ENCODE peak calls at places on chromosomes 4 and X, in seven cellular contexts. J, X, P, V, H, B and Z are unnamed samples.
A peak's percentile ranks its signal among the peaks of the same experiment; 100 is the strongest.

GRCh38 chrX:151727346-151727745 is 7.2 kb upstream of the CNGA2 start:
- DNase-seq in P (no peak), B (peak; percentile 36), X (no peak), J (no peak), V (no peak), H (no peak), Z (no peak)

GRCh38 chrX:31893525-31893924 is 821.7 kb upstream of the FTHL17 start:
- DNase-seq in B (no peak), J (no peak), P (no peak), H (no peak), V (no peak), X (no peak), Z (no peak)

GRCh38 chr4:38925492-38926418 is 58.1 kb downstream of the FAM114A1 start:
- DNase-seq in V (no peak), X (no peak), J (no peak), P (no peak), H (no peak), B (no peak), Z (no peak)

GRCh38 chr4:128858875-128859696 is 49.6 kb downstream of the JADE1 start:
- DNase-seq in X (no peak), B (no peak), J (no peak), V (no peak), H (no peak), P (no peak), Z (no peak)

GRCh38 chrX:44400588-44400987 is 57.1 kb upstream of the EFHC2 start:
- DNase-seq in B (no peak), H (no peak), P (peak; percentile 78), X (no peak), V (no peak), J (no peak), Z (no peak)

GRCh38 chr4:69757464-69757863 is 3.0 kb downstream of the SULT1B1 start:
- DNase-seq in B (no peak), P (no peak), V (no peak), J (no peak), X (no peak), H (no peak), Z (no peak)

GRCh38 chrX:152900937-152901445 is 3.1 kb downstream of the ZNF185 start:
- DNase-seq in P (no peak), H (no peak), J (no peak), V (no peak), X (no peak), B (no peak), Z (no peak)

GRCh38 chr4:148795156-148795864 is 353.1 kb upstream of the NR3C2 start:
- DNase-seq in P (peak; percentile 42), X (no peak), J (peak; percentile 84), H (no peak), B (no peak), V (peak; percentile 7), Z (no peak)

GRCh38 chr4:41120297-41121217 is 93.8 kb downstream of the APBB2 start:
- DNase-seq in V (peak; percentile 27), H (no peak), J (no peak), P (no peak), B (peak; percentile 70), X (no peak), Z (no peak)

GRCh38 chrX:155094468-155095061 is 23.3 kb downstream of the BRCC3 start:
- DNase-seq in J (no peak), V (no peak), P (no peak), X (no peak), H (no peak), B (no peak), Z (peak; percentile 17)

DNA sequence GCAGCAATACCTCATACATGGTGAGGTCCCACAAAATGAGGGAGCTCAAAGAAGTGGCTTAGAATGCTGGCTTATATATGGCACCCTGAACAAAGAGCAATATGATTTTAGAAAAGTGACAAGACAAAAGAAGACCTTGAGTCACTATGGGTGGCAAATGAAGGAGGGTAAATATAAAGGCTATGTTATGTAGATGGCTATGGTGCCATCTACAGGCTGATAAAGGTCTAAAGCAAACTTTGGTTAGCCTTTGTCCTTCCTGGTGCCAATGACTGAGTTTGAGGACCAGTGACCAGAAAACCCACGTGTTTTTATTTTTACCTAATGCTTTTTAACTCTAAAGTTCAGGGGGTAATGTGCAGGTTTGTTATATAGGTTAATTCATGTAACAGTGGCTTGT is 151.8 kb downstream of the CCNG2 start:
- DNase-seq in H (no peak), P (no peak), B (no peak), X (no peak), J (no peak), V (no peak), Z (peak; percentile 60)
- TF ChIP-seq CTCF in H (peak; percentile 47), P (peak; percentile 19), B (no peak), X (peak; percentile 14), J (peak; percentile 82), V (peak; percentile 46), Z (peak; percentile 22)

DNA sequence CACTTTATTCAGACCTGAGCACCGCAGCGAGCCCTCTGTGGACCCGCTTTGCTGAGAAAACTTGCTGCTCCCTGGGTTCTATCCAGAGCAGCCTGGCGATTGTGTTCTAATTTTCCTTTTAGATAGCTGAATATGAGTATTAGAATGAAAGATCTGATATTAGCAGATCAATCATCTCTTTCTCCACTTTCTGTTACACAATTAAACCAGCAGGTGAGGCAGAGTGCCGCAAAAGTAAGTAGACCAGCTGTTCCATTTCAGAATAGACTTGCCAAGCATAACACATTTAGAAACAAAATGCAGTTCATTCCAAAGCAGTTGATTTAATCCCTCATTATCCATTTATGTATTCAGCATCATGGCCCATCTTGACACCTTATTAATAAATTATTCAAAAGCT is 58.6 kb downstream of the PALLD start:
- DNase-seq in P (no peak), B (no peak), H (no peak), V (no peak), X (no peak), J (no peak), Z (no peak)
- TF ChIP-seq CTCF in P (no peak), B (no peak), H (no peak), V (no peak), X (no peak), J (peak; percentile 25), Z (no peak)

GRCh38 chrX:3581609-3582108 is 131.8 kb downstream of the PRKX start:
- DNase-seq in V (no peak), P (no peak), B (no peak), H (no peak), X (no peak), J (no peak), Z (no peak)
- TF ChIP-seq CTCF in V (no peak), P (no peak), B (no peak), H (no peak), X (no peak), J (no peak), Z (no peak)

DNA sequence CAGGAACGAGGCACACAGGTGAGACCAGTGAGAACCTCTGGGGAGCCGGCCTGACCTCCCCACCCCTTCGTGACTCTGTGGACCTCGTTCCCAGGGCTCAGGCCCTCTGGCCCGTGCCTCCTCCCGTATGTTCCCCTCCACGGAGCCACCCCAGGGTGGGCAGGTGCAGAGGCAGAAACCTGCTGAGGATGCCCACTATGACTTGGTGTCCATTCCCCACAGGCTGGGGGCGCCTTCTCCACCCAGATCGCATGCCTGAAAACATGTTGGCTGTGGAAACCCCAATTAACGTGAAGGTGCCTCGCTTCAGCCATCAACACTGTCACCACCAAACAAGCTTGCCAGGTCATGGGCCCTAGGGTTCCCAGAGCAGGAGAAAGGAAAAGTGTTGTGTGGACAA is 27.0 kb downstream of the BLOC1S4 start:
- DNase-seq in P (no peak), V (no peak), X (no peak), J (no peak), H (no peak), B (no peak), Z (no peak)
- TF ChIP-seq CTCF in P (no peak), V (no peak), X (no peak), J (no peak), H (no peak), B (no peak), Z (no peak)

DNA sequence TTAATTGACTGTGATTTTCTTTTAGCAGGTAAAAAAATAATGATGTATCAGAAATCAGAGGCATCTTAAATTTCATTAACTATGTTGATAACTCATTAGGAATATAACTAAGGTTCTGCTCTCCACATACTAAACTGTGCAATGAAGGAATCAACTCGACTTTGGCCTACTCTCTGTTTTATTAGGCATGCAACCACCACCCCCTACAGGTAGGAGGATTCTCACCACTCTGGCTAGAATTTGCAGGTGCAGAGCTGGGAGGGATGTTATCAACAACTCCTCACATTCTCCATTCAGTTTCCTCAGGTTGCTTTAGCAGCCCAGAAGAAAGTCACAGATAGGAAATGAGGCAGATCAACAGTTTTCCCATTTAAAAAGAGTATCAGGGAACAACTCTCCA is 160.1 kb downstream of the COX18 start:
- DNase-seq in J (peak; percentile 77), P (no peak), H (no peak), X (no peak), V (no peak), B (no peak), Z (no peak)
- TF ChIP-seq CTCF in J (peak; percentile 84), P (peak; percentile 25), H (peak; percentile 26), X (no peak), V (no peak), B (no peak), Z (no peak)

DNA sequence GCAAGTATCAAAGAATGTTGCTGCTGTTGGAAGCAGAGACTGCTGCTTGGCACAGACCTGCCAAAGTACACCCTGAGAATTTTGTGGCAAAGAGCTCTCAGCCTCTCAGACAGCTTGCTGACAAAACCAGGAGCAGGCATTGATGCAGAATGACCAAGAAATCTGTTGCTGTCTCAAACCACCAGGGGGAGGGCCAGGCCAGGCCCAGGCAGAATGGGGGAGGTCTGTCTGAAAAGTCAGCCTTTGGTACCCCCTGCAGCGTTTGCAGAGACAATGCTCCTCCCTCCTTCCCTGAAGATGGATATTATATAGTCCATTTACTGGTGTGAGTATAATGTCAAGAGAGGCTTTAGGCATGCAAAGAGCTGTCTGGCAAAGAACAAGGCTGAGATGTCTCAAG is 52.9 kb upstream of the TRPC5OS start:
- DNase-seq in X (no peak), P (no peak), B (no peak), H (peak; percentile 1), V (no peak), J (peak; percentile 94), Z (peak; percentile 13)
- TF ChIP-seq CTCF in X (no peak), P (peak; percentile 57), B (no peak), H (peak; percentile 59), V (peak; percentile 36), J (peak; percentile 97), Z (peak; percentile 9)

GRCh38 chr4:171891038-171891437 is 77.8 kb downstream of the GALNTL6 start:
- DNase-seq in P (no peak), X (no peak), V (no peak), B (no peak), H (peak; percentile 7), J (no peak), Z (no peak)
- TF ChIP-seq CTCF in P (no peak), X (no peak), V (no peak), B (no peak), H (no peak), J (peak; percentile 34), Z (no peak)

GRCh38 chr4:140049024-140049923 is 104.7 kb downstream of the MAML3 start:
- DNase-seq in V (peak; percentile 15), P (no peak), J (peak; percentile 91), X (peak; percentile 73), H (peak; percentile 18), B (no peak), Z (no peak)
- TF ChIP-seq CTCF in V (peak; percentile 9), P (peak; percentile 24), J (no peak), X (no peak), H (peak; percentile 9), B (no peak), Z (no peak)